ENCODE peak calls at places on chromosomes 4 and X, in four cellular contexts. Z is GM12878, H is HepG2, K is K562. A is an unnamed sample.

GRCh38 chr4:184292465-184292867 is 74.8 kb upstream of the ENPP6 start:
- DNase-seq in Z (no peak), H (no peak), K (no peak), A (no peak)

GRCh38 chr4:38871593-38871992 is 4.0 kb downstream of the FAM114A1 start:
- DNase-seq in Z (no peak), H (no peak), K (no peak), A (no peak)

GRCh38 chrX:20507901-20508620 is 241.4 kb upstream of the RPS6KA3 start:
- DNase-seq in Z (no peak), H (no peak), K (no peak), A (no peak)

GRCh38 chr4:24067367-24067766 is 177.5 kb upstream of the PPARGC1A start:
- DNase-seq in Z (no peak), H (no peak), K (no peak), A (no peak)

GRCh38 chrX:1657367-1658082 is 42.7 kb downstream of the ASMT start:
- DNase-seq in Z (peak; percentile 62), H (no peak), K (no peak), A (peak; percentile 66)

GRCh38 chr4:52957220-52957686 is 95.1 kb downstream of the RASL11B start:
- DNase-seq in Z (no peak), H (no peak), K (no peak), A (no peak)

GRCh38 chr4:4339504-4340085 is 47.3 kb upstream of the NSG1 start:
- DNase-seq in Z (no peak), H (no peak), K (peak; percentile 90), A (no peak)

GRCh38 chr4:6891436-6892170 is 18.0 kb upstream of the TBC1D14 start:
- DNase-seq in Z (no peak), H (no peak), K (peak; percentile 46), A (no peak)

DNA sequence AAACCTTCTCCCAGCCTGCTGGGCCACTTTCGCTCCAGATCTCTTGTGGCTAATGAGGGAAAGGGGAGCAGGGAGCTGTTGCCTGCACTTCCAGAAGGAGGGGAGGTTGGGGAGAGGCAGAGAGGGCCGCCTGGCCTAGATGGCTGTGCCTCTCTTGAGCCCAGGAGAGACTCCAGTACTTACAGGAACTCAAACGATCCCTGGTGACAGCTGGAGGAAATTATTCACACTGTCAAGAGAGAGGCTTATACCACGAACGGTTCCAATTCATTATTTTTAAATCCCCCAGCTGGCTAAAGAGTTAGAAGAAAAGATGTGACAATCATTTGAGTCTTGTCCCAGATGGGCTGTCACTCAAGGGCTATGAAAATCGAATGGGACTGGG is 96.1 kb downstream of the PHKA2 start:
- DNase-seq in Z (no peak), H (no peak), K (no peak), A (no peak)
- H3K4me3 ChIP-seq in Z (no peak overlapping the region), H (no peak overlapping the region), K (no peak overlapping the region), A (no peak overlapping the region)

DNA sequence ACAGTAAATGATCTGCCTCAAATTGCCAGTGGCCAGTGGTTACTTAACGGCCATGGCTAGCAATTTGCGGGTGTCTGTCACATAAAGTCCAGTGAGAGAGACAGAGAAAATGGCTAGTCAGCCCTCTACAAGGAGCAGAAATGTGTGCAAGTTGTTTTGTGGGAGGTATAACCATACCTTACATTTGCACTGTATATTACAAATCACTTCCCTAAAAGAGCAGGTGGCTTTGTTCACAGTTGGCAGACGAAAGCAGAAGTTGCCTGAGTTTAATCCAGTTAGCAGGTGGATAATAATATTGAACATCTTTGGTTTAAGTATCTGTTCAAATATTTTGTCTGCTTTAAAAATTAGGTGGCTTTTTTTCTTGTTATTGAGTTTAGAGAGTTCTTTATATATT is 15.6 kb downstream of the SRPX start:
- DNase-seq in Z (peak; percentile 4), H (no peak), K (no peak), A (no peak)
- TF ChIP-seq JUNB in Z (no peak), H (no peak), K (no peak), A (no peak)

GRCh38 chrX:112645774-112646173 is 34.0 kb downstream of the LHFPL1 start:
- DNase-seq in Z (no peak), H (no peak), K (no peak), A (no peak)

GRCh38 chrX:112644713-112645112 is 35.0 kb downstream of the LHFPL1 start:
- DNase-seq in Z (no peak), H (no peak), K (no peak), A (no peak)

GRCh38 chrX:112641449-112641848 is 38.3 kb downstream of the LHFPL1 start:
- DNase-seq in Z (no peak), H (no peak), K (no peak), A (no peak)

GRCh38 chrX:112643721-112644120 is 36.0 kb downstream of the LHFPL1 start:
- DNase-seq in Z (peak; percentile 87), H (no peak), K (no peak), A (no peak)

DNA sequence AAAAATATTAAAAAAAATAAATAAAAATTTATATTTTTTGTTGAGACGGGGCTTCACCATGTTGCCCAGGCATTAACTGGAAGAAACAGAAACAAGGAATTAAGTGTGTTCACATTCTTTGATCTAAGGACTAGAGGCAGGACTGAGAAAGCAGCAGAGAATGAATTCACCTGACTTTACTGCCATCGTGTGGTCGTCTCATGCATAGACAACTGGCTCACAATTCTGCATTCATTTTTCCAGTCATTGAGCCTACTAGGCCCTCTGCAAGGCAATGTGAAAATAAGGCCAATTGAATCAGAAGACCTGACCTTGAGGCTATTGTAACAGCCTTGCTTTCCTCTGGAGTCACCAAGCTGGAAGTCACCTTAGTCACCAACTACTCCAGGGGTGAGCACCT is 37.4 kb downstream of the LHFPL1 start:
- DNase-seq in Z (no peak), H (peak; percentile 11), K (peak; percentile 49), A (peak; percentile 12)
- TF ChIP-seq CEBPB in Z (no peak), H (no peak), K (no peak), A (no peak)

GRCh38 chr4:3302786-3303444 is 10.1 kb downstream of the RGS12 start:
- DNase-seq in Z (no peak), H (no peak), K (no peak), A (no peak)

GRCh38 chr4:3302164-3302785 is 9.5 kb downstream of the RGS12 start:
- DNase-seq in Z (peak; percentile 21), H (no peak), K (no peak), A (no peak)

GRCh38 chr4:3304831-3305609 is 12.2 kb downstream of the RGS12 start:
- DNase-seq in Z (no peak), H (no peak), K (no peak), A (no peak)

GRCh38 chr4:3303840-3304715 is 11.3 kb downstream of the RGS12 start:
- DNase-seq in Z (no peak), H (no peak), K (no peak), A (no peak)

DNA sequence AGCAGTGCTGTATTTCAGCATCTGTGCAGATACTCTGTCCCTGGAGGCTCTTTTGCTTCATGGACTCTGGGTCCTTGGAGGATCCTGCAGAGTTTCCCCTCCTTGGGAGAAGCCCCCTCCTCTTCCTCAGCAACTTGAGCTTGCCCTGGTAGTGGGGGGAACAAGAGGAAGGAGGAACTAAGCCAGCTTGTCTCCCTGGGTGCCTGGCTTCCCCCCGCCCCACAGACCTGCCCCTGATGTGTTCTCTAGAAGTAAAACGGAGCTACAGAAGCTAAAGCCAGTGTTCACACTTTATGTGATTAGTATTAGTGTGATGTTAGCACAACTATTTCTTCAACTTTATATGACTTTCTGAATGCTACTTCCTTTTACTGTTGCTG is 10.6 kb downstream of the RGS12 start:
- DNase-seq in Z (no peak), H (no peak), K (no peak), A (no peak)
- H3K4me3 ChIP-seq in Z (no peak overlapping the region), H (no peak overlapping the region), K (no peak overlapping the region), A (no peak overlapping the region)

DNA sequence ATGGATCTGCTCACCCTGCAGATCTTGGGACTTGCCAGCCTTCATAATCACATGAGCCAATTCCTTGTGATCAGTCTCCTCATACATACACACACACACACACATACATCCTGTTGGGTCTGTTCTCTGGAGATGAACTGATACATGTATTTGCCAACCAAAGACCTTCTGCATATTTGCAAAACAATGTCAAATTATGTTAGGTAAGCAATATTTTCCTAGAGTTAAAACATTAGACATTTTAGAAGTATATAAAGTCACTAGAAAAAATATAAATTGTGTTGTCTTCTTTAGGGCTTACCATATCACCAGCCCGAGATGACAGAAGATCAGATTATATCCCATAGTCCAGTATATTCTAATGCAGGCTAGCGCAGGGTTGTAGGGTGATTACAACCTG is 156.0 kb downstream of the DCHS2 start:
- DNase-seq in Z (no peak), H (no peak), K (no peak), A (no peak)
- TF ChIP-seq JUNB in Z (no peak), H (no peak), K (no peak), A (no peak)

GRCh38 chr4:13561673-13562072 is 17.4 kb upstream of the NKX3-2 start:
- DNase-seq in Z (no peak), H (peak; percentile 10), K (no peak), A (no peak)
- TF ChIP-seq CEBPB in Z (no peak), H (no peak), K (no peak), A (no peak)

GRCh38 chr4:17166954-17167353 is 268.5 kb upstream of the LDB2 start:
- DNase-seq in Z (no peak), H (no peak), K (no peak), A (no peak)
- H3K4me3 ChIP-seq in Z (no peak overlapping the region), H (no peak overlapping the region), K (no peak overlapping the region), A (no peak overlapping the region)

GRCh38 chr4:108743021-108743420 is 19.8 kb downstream of the ETNPPL start:
- DNase-seq in Z (no peak), H (no peak), K (no peak), A (no peak)

GRCh38 chr4:108738307-108738706 is 24.5 kb downstream of the ETNPPL start:
- DNase-seq in Z (no peak), H (no peak), K (peak; percentile 34), A (no peak)

GRCh38 chr4:108742451-108742850 is 20.4 kb downstream of the ETNPPL start:
- DNase-seq in Z (no peak), H (no peak), K (no peak), A (no peak)

GRCh38 chr4:108749119-108749518 is 13.7 kb downstream of the ETNPPL start:
- DNase-seq in Z (no peak), H (no peak), K (no peak), A (no peak)

DNA sequence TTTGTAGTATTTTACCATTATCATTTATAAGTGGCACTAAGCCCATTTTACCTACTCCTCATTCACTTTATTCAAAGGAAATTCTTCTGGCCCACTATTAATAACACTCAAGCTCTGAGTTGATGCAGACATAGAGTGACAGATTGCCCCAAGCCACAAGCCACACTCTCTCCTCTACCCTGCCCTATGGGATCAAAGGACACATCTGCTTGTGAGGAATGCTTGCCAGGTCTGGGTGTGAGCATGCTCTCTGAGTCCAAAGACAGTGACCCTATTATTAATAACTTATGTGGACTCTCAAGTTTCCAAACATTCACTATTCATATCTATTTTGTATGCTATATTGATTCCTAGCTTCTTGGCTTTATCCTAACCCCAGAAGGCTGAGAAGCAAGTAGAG is 18.5 kb downstream of the ETNPPL start:
- DNase-seq in Z (no peak), H (peak; percentile 41), K (no peak), A (no peak)
- TF ChIP-seq JUNB in Z (no peak), H (no peak), K (no peak), A (no peak)

DNA sequence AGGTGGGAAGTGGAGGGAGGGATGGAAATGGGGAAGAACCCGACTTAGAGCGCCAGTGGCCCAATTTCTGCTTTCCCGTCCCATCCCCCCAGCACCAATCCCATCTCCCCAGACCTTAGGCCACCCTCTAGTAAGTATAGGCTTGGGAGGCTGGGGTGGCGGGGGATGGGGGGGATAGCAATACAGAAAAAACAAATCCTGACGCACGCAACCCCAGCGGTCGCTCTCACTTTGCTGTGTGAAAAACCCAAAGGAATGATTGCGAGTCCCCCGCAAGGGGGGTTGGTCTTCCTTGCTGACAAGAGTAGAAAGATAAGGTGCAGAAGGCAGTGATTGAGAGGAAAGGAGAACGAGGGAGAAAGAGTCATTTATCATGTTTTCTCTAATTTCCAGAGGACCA is 854 bp downstream of the CPE start:
- DNase-seq in Z (no peak), H (peak; percentile 32), K (no peak), A (no peak)
- TF ChIP-seq CEBPB in Z (no peak), H (no peak), K (no peak), A (no peak)